ENCODE peak calls at places on chromosomes 16 and 17, in nine cellular contexts. One of them, this sample, is unnamed. For H3K4me1 and H3K9me3, the result is how much of the 10 kb centered on the place peaks cover.

GRCh38 chr17:65583921-65584603 is 22.6 kb upstream of the AXIN2 start:
- DNase-seq in HCT116: no peak
- DNase-seq in thoracic aorta: no peak
- DNase-seq in endodermal cell: no peak
- DNase-seq in psoas muscle: no peak
- DNase-seq in Peyer's patch: no peak
- DNase-seq in CD8-positive, alpha-beta T cell: no peak
- DNase-seq in DND-41: no peak
- DNase-seq in body of pancreas: no peak
- DNase-seq in this sample: no peak

GRCh38 chr16:66382966-66383299 is 16.4 kb downstream of the CDH5 start:
- DNase-seq in DND-41: no peak
- DNase-seq in psoas muscle: no peak
- DNase-seq in body of pancreas: no peak
- DNase-seq in CD8-positive, alpha-beta T cell: no peak
- DNase-seq in Peyer's patch: no peak
- DNase-seq in endodermal cell: no peak
- DNase-seq in thoracic aorta: no peak
- DNase-seq in HCT116: no peak
- DNase-seq in this sample: no peak

GRCh38 chr16:3495166-3495565 is at the start of gene C16orf90:
- DNase-seq in Peyer's patch: no peak
- DNase-seq in body of pancreas: no peak
- DNase-seq in HCT116: no peak
- DNase-seq in endodermal cell: no peak
- DNase-seq in CD8-positive, alpha-beta T cell: no peak
- DNase-seq in DND-41: no peak
- DNase-seq in psoas muscle: no peak
- DNase-seq in thoracic aorta: no peak
- DNase-seq in this sample: no peak

GRCh38 chr16:81480856-81481821 is 36.5 kb downstream of the CMIP start:
- DNase-seq in CD8-positive, alpha-beta T cell: no peak
- DNase-seq in HCT116: no peak
- DNase-seq in DND-41: no peak
- DNase-seq in psoas muscle: peak
- DNase-seq in endodermal cell: no peak
- DNase-seq in thoracic aorta: no peak
- DNase-seq in Peyer's patch: peak
- DNase-seq in body of pancreas: peak
- DNase-seq in this sample: no peak

GRCh38 chr16:86751081-86752030 is 173.0 kb downstream of the FOXL1 start:
- DNase-seq in CD8-positive, alpha-beta T cell: no peak
- DNase-seq in DND-41: no peak
- DNase-seq in psoas muscle: no peak
- DNase-seq in endodermal cell: no peak
- DNase-seq in Peyer's patch: no peak
- DNase-seq in HCT116: no peak
- DNase-seq in thoracic aorta: peak
- DNase-seq in body of pancreas: no peak
- DNase-seq in this sample: no peak

GRCh38 chr16:59973966-59974365 is 1239.8 kb upstream of the GOT2 start:
- DNase-seq in endodermal cell: no peak
- DNase-seq in psoas muscle: no peak
- DNase-seq in CD8-positive, alpha-beta T cell: no peak
- DNase-seq in HCT116: no peak
- DNase-seq in Peyer's patch: no peak
- DNase-seq in DND-41: no peak
- DNase-seq in thoracic aorta: no peak
- DNase-seq in body of pancreas: no peak
- DNase-seq in this sample: no peak

GRCh38 chr17:69499301-69499700 is 84.8 kb downstream of the MAP2K6 start:
- DNase-seq in DND-41: no peak
- DNase-seq in psoas muscle: no peak
- DNase-seq in body of pancreas: no peak
- DNase-seq in CD8-positive, alpha-beta T cell: no peak
- DNase-seq in thoracic aorta: no peak
- DNase-seq in endodermal cell: no peak
- DNase-seq in Peyer's patch: no peak
- DNase-seq in HCT116: no peak
- DNase-seq in this sample: no peak

GRCh38 chr16:87931504-87931903 is 4.8 kb downstream of the CA5A start:
- DNase-seq in CD8-positive, alpha-beta T cell: no peak
- DNase-seq in psoas muscle: no peak
- DNase-seq in body of pancreas: no peak
- DNase-seq in endodermal cell: no peak
- DNase-seq in thoracic aorta: no peak
- DNase-seq in HCT116: no peak
- DNase-seq in Peyer's patch: no peak
- DNase-seq in DND-41: no peak
- DNase-seq in this sample: peak

GRCh38 chr17:83062818-83063671 is 16.4 kb upstream of the METRNL start:
- DNase-seq in Peyer's patch: no peak
- DNase-seq in HCT116: no peak
- DNase-seq in psoas muscle: no peak
- DNase-seq in body of pancreas: no peak
- DNase-seq in endodermal cell: peak
- DNase-seq in DND-41: no peak
- DNase-seq in thoracic aorta: peak
- DNase-seq in CD8-positive, alpha-beta T cell: no peak
- DNase-seq in this sample: peak

GRCh38 chr17:34757106-34757505 is 177.7 kb downstream of the TMEM132E start:
- DNase-seq in thoracic aorta: no peak
- DNase-seq in body of pancreas: no peak
- DNase-seq in HCT116: no peak
- DNase-seq in endodermal cell: no peak
- DNase-seq in CD8-positive, alpha-beta T cell: no peak
- DNase-seq in Peyer's patch: no peak
- DNase-seq in DND-41: no peak
- DNase-seq in psoas muscle: no peak
- DNase-seq in this sample: no peak

GRCh38 chr16:58022601-58023371 is 2.8 kb upstream of the MMP15 start:
- DNase-seq in CD8-positive, alpha-beta T cell: no peak
- DNase-seq in body of pancreas: peak
- DNase-seq in HCT116: no peak
- DNase-seq in endodermal cell: no peak
- DNase-seq in psoas muscle: peak
- DNase-seq in thoracic aorta: no peak
- DNase-seq in Peyer's patch: no peak
- DNase-seq in DND-41: no peak
- DNase-seq in this sample: no peak
- H3K4me3 ChIP-seq in CD8-positive, alpha-beta T cell: no peak
- H3K4me3 ChIP-seq in body of pancreas: no peak
- H3K4me3 ChIP-seq in HCT116: no peak
- H3K4me3 ChIP-seq in endodermal cell: no peak
- H3K4me3 ChIP-seq in psoas muscle: no peak
- H3K4me3 ChIP-seq in thoracic aorta: peak
- H3K4me3 ChIP-seq in Peyer's patch: no peak
- H3K4me3 ChIP-seq in DND-41: no peak
- H3K4me3 ChIP-seq in this sample: no peak

GRCh38 chr17:2150871-2151270 is 96.0 kb downstream of the HIC1 start:
- DNase-seq in thoracic aorta: no peak
- DNase-seq in CD8-positive, alpha-beta T cell: no peak
- DNase-seq in psoas muscle: no peak
- DNase-seq in HCT116: no peak
- DNase-seq in body of pancreas: no peak
- DNase-seq in DND-41: no peak
- DNase-seq in Peyer's patch: no peak
- DNase-seq in endodermal cell: no peak
- DNase-seq in this sample: no peak
- H3K4me1 ChIP-seq in thoracic aorta: under half
- H3K4me1 ChIP-seq in CD8-positive, alpha-beta T cell: under half
- H3K4me1 ChIP-seq in psoas muscle: under half
- H3K4me1 ChIP-seq in HCT116: under half
- H3K4me1 ChIP-seq in body of pancreas: under half
- H3K4me1 ChIP-seq in DND-41: under half
- H3K4me1 ChIP-seq in Peyer's patch: under half
- H3K4me1 ChIP-seq in endodermal cell: under half
- H3K4me1 ChIP-seq in this sample: under half

GRCh38 chr17:8658800-8659199 is 28.3 kb upstream of the MYH10 start:
- DNase-seq in DND-41: no peak
- DNase-seq in thoracic aorta: no peak
- DNase-seq in endodermal cell: no peak
- DNase-seq in HCT116: no peak
- DNase-seq in psoas muscle: no peak
- DNase-seq in Peyer's patch: no peak
- DNase-seq in body of pancreas: no peak
- DNase-seq in CD8-positive, alpha-beta T cell: no peak
- DNase-seq in this sample: no peak
- H3K9me3 ChIP-seq in DND-41: under half
- H3K9me3 ChIP-seq in thoracic aorta: under half
- H3K9me3 ChIP-seq in endodermal cell: under half
- H3K9me3 ChIP-seq in HCT116: under half
- H3K9me3 ChIP-seq in psoas muscle: under half
- H3K9me3 ChIP-seq in Peyer's patch: under half
- H3K9me3 ChIP-seq in body of pancreas: under half
- H3K9me3 ChIP-seq in CD8-positive, alpha-beta T cell: under half
- H3K9me3 ChIP-seq in this sample: under half

DNA sequence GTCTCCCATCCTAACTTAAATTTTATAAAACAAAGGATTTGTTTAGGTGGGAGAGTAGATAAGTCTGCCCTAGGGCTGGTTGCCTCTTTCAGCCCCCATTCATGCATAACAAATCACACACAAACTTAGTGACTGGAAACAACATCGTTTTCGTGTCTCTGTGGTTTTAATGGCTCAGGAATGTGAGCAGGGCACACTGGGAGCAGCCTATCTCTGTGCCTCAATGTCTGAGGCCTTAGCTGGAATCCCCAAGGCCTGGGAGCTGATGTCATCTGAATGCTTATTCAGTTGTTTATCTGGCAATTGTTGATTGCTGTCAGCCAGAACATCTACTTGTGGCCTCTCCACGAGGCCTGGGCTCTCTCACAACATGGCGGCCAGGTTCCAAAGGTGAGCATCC is 101.9 kb upstream of the HSBP1 start:
- DNase-seq in HCT116: no peak
- DNase-seq in CD8-positive, alpha-beta T cell: no peak
- DNase-seq in DND-41: no peak
- DNase-seq in thoracic aorta: no peak
- DNase-seq in body of pancreas: no peak
- DNase-seq in endodermal cell: no peak
- DNase-seq in Peyer's patch: no peak
- DNase-seq in psoas muscle: no peak
- DNase-seq in this sample: no peak
- H3K4me3 ChIP-seq in HCT116: no peak
- H3K4me3 ChIP-seq in CD8-positive, alpha-beta T cell: no peak
- H3K4me3 ChIP-seq in DND-41: no peak
- H3K4me3 ChIP-seq in thoracic aorta: no peak
- H3K4me3 ChIP-seq in body of pancreas: no peak
- H3K4me3 ChIP-seq in endodermal cell: no peak
- H3K4me3 ChIP-seq in Peyer's patch: no peak
- H3K4me3 ChIP-seq in psoas muscle: no peak
- H3K4me3 ChIP-seq in this sample: no peak

DNA sequence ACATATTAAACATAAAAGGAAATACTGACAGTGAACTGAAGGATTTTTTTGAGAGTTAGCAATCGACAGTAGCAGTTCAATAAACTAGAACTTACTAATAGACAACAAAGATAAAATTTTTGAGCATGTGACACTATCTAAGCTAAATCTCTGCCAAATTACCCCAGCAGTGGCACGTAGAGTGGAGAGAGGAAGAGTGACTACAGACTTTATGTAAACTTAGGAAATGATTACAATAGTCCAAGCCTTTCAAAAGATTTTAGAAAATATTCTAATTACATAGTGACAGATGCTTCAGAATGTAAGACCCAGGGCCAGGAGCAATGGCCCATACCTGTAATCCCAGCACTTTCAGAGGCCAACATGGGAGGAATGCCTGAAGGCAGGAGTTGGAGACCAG is 52.4 kb downstream of the CFDP1 start:
- DNase-seq in DND-41: no peak
- DNase-seq in HCT116: no peak
- DNase-seq in CD8-positive, alpha-beta T cell: no peak
- DNase-seq in body of pancreas: no peak
- DNase-seq in psoas muscle: no peak
- DNase-seq in thoracic aorta: no peak
- DNase-seq in Peyer's patch: no peak
- DNase-seq in endodermal cell: no peak
- DNase-seq in this sample: no peak
- H3K4me1 ChIP-seq in DND-41: under half
- H3K4me1 ChIP-seq in HCT116: under half
- H3K4me1 ChIP-seq in CD8-positive, alpha-beta T cell: under half
- H3K4me1 ChIP-seq in body of pancreas: under half
- H3K4me1 ChIP-seq in psoas muscle: under half
- H3K4me1 ChIP-seq in thoracic aorta: half or more
- H3K4me1 ChIP-seq in Peyer's patch: under half
- H3K4me1 ChIP-seq in endodermal cell: under half
- H3K4me1 ChIP-seq in this sample: under half

GRCh38 chr16:47110939-47111338 is 32.8 kb downstream of the NETO2 start:
- DNase-seq in psoas muscle: no peak
- DNase-seq in thoracic aorta: no peak
- DNase-seq in CD8-positive, alpha-beta T cell: no peak
- DNase-seq in body of pancreas: no peak
- DNase-seq in HCT116: no peak
- DNase-seq in Peyer's patch: no peak
- DNase-seq in DND-41: no peak
- DNase-seq in endodermal cell: no peak
- DNase-seq in this sample: no peak

GRCh38 chr16:47109361-47109760 is 34.4 kb downstream of the NETO2 start:
- DNase-seq in CD8-positive, alpha-beta T cell: no peak
- DNase-seq in thoracic aorta: no peak
- DNase-seq in psoas muscle: no peak
- DNase-seq in DND-41: no peak
- DNase-seq in endodermal cell: no peak
- DNase-seq in body of pancreas: no peak
- DNase-seq in HCT116: no peak
- DNase-seq in Peyer's patch: no peak
- DNase-seq in this sample: no peak

DNA sequence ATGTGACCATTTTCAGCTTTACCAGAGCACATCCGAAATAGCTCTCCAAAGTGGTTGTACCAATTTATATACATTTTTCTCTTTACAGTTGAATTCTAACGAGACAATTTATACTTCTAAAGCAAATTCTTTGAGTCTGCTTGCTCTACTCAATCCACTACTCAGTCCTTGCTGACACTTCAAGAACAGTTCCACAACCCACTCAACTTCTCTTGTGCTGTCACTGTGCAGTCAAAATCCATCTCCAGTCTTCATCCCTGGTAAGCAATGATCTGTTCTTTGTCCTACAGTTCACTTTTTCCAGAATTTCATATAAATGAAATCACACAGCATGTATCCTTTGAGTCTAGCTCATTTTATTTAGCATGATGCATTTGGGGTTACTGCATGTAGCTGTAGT is 30.6 kb downstream of the NETO2 start:
- DNase-seq in CD8-positive, alpha-beta T cell: no peak
- DNase-seq in psoas muscle: no peak
- DNase-seq in HCT116: no peak
- DNase-seq in Peyer's patch: no peak
- DNase-seq in thoracic aorta: no peak
- DNase-seq in body of pancreas: no peak
- DNase-seq in DND-41: no peak
- DNase-seq in endodermal cell: no peak
- DNase-seq in this sample: no peak
- H3K9me3 ChIP-seq in CD8-positive, alpha-beta T cell: under half
- H3K9me3 ChIP-seq in psoas muscle: under half
- H3K9me3 ChIP-seq in HCT116: under half
- H3K9me3 ChIP-seq in Peyer's patch: under half
- H3K9me3 ChIP-seq in thoracic aorta: under half
- H3K9me3 ChIP-seq in body of pancreas: under half
- H3K9me3 ChIP-seq in DND-41: under half
- H3K9me3 ChIP-seq in endodermal cell: under half
- H3K9me3 ChIP-seq in this sample: under half

GRCh38 chr16:57284206-57284951 is at the start of gene PLLP:
- DNase-seq in endodermal cell: peak
- DNase-seq in body of pancreas: peak
- DNase-seq in HCT116: no peak
- DNase-seq in CD8-positive, alpha-beta T cell: peak
- DNase-seq in thoracic aorta: no peak
- DNase-seq in Peyer's patch: no peak
- DNase-seq in psoas muscle: no peak
- DNase-seq in DND-41: no peak
- DNase-seq in this sample: peak
- H3K4me3 ChIP-seq in endodermal cell: peak
- H3K4me3 ChIP-seq in body of pancreas: peak
- H3K4me3 ChIP-seq in HCT116: peak
- H3K4me3 ChIP-seq in CD8-positive, alpha-beta T cell: peak
- H3K4me3 ChIP-seq in thoracic aorta: peak
- H3K4me3 ChIP-seq in Peyer's patch: peak
- H3K4me3 ChIP-seq in psoas muscle: peak
- H3K4me3 ChIP-seq in DND-41: no peak
- H3K4me3 ChIP-seq in this sample: peak

This sample was measured in HAP-1.